ENCODE peak calls at places on chromosomes 16 and 17, in four cellular contexts. X, I, O and J are unnamed samples.

GRCh38 chr16:48860341-48860740 is 250.4 kb upstream of the N4BP1 start:
- DNase-seq in X (no peak), I (no peak), O (peak; percentile 16), J (no peak)

GRCh38 chr16:51416921-51417320 is 265.9 kb upstream of the SALL1 start:
- DNase-seq in X (no peak), I (no peak), O (no peak), J (peak; percentile 71)

GRCh38 chr17:75366432-75366831 is 39.0 kb downstream of the GRB2 start:
- DNase-seq in X (no peak), I (no peak), O (no peak), J (no peak)

GRCh38 chr16:68331879-68332410 is 21.1 kb downstream of the PRMT7 start:
- DNase-seq in X (peak; percentile 24), I (no peak), O (no peak), J (peak; percentile 65)

GRCh38 chr16:4529085-4530060 is 9.2 kb downstream of the CDIP1 start:
- DNase-seq in X (no peak), I (no peak), O (peak; percentile 77), J (peak; percentile 31)

GRCh38 chr17:64216385-64217248 is 46.4 kb downstream of the TEX2 start:
- DNase-seq in X (peak; percentile 69), I (no peak), O (peak; percentile 40), J (peak; percentile 82)

GRCh38 chr16:64997121-64997520 is 124.7 kb downstream of the CDH11 start:
- DNase-seq in X (no peak), I (no peak), O (no peak), J (no peak)

GRCh38 chr17:62966426-62967110 is 533 bp downstream of the TANC2 start:
- DNase-seq in X (peak; percentile 58), I (peak; percentile 8), O (peak; percentile 52), J (no peak)

GRCh38 chr17:63277629-63278028 is 168.5 kb downstream of the CYB561 start:
- DNase-seq in X (peak; percentile 47), I (no peak), O (no peak), J (peak; percentile 59)

GRCh38 chr16:87560428-87561199 is 41.7 kb upstream of the JPH3 start:
- DNase-seq in X (peak; percentile 44), I (no peak), O (no peak), J (peak; percentile 80)

GRCh38 chr16:13171313-13171712 is 269.9 kb downstream of the SHISA9 start:
- DNase-seq in X (no peak), I (no peak), O (no peak), J (no peak)

GRCh38 chr16:48384305-48384981 is 770 bp downstream of the SIAH1 start:
- DNase-seq in X (peak; percentile 37), I (peak; percentile 23), O (peak; percentile 24), J (peak; percentile 54)